ENCODE peak calls at places on chromosomes 7 and 10, in seven cellular contexts. W is Peyer's patch, N is A549, D is stomach, A is IMR-90, L is GM12878, C is uterus. P is an unnamed sample.

GRCh38 chr10:98349508-98349922 is 65.5 kb downstream of the PYROXD2 start:
- DNase-seq in W (no peak), L (no peak), C (peak), N (no peak), D (no peak), A (peak), P (no peak)

GRCh38 chr7:101816499-101817030 is 861 bp upstream of the CUX1 start:
- DNase-seq in A (peak), W (peak), D (peak), N (no peak), L (no peak), C (peak), P (peak)

GRCh38 chr10:3225589-3225988 is 53.0 kb upstream of the PITRM1 start:
- DNase-seq in W (no peak), C (no peak), L (no peak), N (no peak), A (peak), D (no peak), P (no peak)

GRCh38 chr7:142562688-142563087 is 186.6 kb upstream of the PRSS1 start:
- DNase-seq in A (no peak), L (no peak), N (no peak), C (no peak), D (no peak), W (no peak), P (no peak)

GRCh38 chr7:13921062-13921461 is 68.4 kb downstream of the ETV1 start:
- DNase-seq in D (no peak), A (no peak), N (no peak), C (no peak), W (no peak), L (no peak), P (no peak)

GRCh38 chr7:100166317-100166940 is 2.0 kb downstream of the GAL3ST4 start:
- DNase-seq in D (no peak), A (no peak), L (no peak), N (no peak), C (no peak), W (peak), P (no peak)

GRCh38 chr7:101814081-101814995 is 3.1 kb upstream of the CUX1 start:
- DNase-seq in C (peak), W (peak), A (peak), N (peak), D (peak), L (no peak), P (peak)

GRCh38 chr10:69569144-69569934 is 3.9 kb downstream of the NEUROG3 start:
- DNase-seq in W (no peak), A (no peak), C (no peak), D (no peak), N (no peak), L (no peak), P (no peak)

GRCh38 chr10:35912615-35913170 is 270.6 kb upstream of the FZD8 start:
- DNase-seq in A (peak), W (no peak), L (no peak), N (no peak), D (no peak), C (no peak), P (no peak)

GRCh38 chr7:96921231-96921630 is 84.1 kb upstream of the DLX6 start:
- DNase-seq in N (no peak), D (no peak), C (no peak), A (no peak), L (no peak), W (no peak), P (no peak)

GRCh38 chr7:28144266-28144665 is 36.3 kb downstream of the JAZF1 start:
- DNase-seq in L (no peak), C (no peak), D (no peak), N (no peak), W (no peak), A (no peak), P (no peak)

GRCh38 chr10:47363781-47364180 is 15.6 kb downstream of the RBP3 start:
- DNase-seq in N (no peak), D (no peak), L (no peak), W (no peak), C (no peak), A (no peak), P (no peak)

GRCh38 chr7:5396542-5396941 is 27.1 kb downstream of the TNRC18 start:
- DNase-seq in D (peak), A (no peak), C (no peak), W (no peak), L (peak), N (peak), P (no peak)

GRCh38 chr7:41478187-41478586 is 224.7 kb downstream of the INHBA start:
- DNase-seq in A (peak), W (no peak), D (no peak), N (no peak), C (no peak), L (no peak), P (no peak)

GRCh38 chr10:71726673-71727428 is 7.3 kb upstream of the C10orf105 start:
- DNase-seq in A (no peak), D (no peak), C (no peak), N (no peak), W (no peak), L (peak), P (peak)

GRCh38 chr7:156650042-156650441 is 9.5 kb downstream of the RNF32 start:
- DNase-seq in C (no peak), A (no peak), N (no peak), W (peak), L (no peak), D (peak), P (peak)

GRCh38 chr10:78194539-78195402 is 161.1 kb downstream of the RPS24 start:
- DNase-seq in N (no peak), W (no peak), A (peak), L (no peak), D (no peak), C (no peak), P (no peak)

GRCh38 chr7:92330835-92331438 is 85.2 kb downstream of the ANKIB1 start:
- DNase-seq in N (no peak), A (no peak), C (no peak), W (no peak), L (no peak), D (no peak), P (no peak)

GRCh38 chr7:123871998-123872867 is 27.3 kb downstream of the HYAL4 start:
- DNase-seq in W (peak), A (peak), N (peak), D (peak), C (no peak), L (no peak), P (peak)

GRCh38 chr7:47982610-47983009 is 3.2 kb upstream of the HUS1 start:
- DNase-seq in W (no peak), N (no peak), C (no peak), L (no peak), A (no peak), D (no peak), P (no peak)

GRCh38 chr10:59382831-59383295 is 20.5 kb upstream of the FAM13C start:
- DNase-seq in C (no peak), N (no peak), A (peak), L (no peak), D (no peak), W (no peak), P (no peak)

GRCh38 chr10:124321433-124322072 is 97.2 kb downstream of the OAT start:
- DNase-seq in N (no peak), A (no peak), C (no peak), D (no peak), L (no peak), W (no peak), P (no peak)

GRCh38 chr7:155228459-155228845 is 69.2 kb upstream of the INSIG1 start:
- DNase-seq in W (peak), N (no peak), C (no peak), D (no peak), L (no peak), A (peak), P (no peak)

GRCh38 chr10:131856441-131857094 is 44.2 kb upstream of the PPP2R2D start:
- DNase-seq in N (no peak), W (no peak), C (no peak), L (no peak), A (no peak), D (no peak), P (no peak)

GRCh38 chr7:105131033-105131656 is 117.1 kb downstream of the KMT2E start:
- DNase-seq in N (no peak), W (no peak), C (no peak), A (peak), D (no peak), L (peak), P (no peak)

GRCh38 chr7:64775289-64775688 is 18.9 kb upstream of the ZNF138 start:
- DNase-seq in D (no peak), N (no peak), L (no peak), C (no peak), A (peak), W (no peak), P (no peak)

GRCh38 chr10:114356786-114357588 is 47.3 kb downstream of the AFAP1L2 start:
- DNase-seq in L (no peak), W (no peak), A (peak), C (no peak), D (no peak), N (no peak), P (no peak)

GRCh38 chr10:126661356-126661755 is 9.1 kb downstream of the C10orf90 start:
- DNase-seq in L (no peak), C (no peak), W (no peak), D (no peak), A (no peak), N (no peak), P (no peak)

GRCh38 chr10:2625094-2625493 is 442.3 kb upstream of the PFKP start:
- DNase-seq in D (no peak), W (no peak), L (no peak), N (no peak), C (no peak), A (no peak), P (no peak)

GRCh38 chr7:69781412-69781846 is 183.2 kb downstream of the AUTS2 start:
- DNase-seq in W (no peak), N (no peak), C (peak), A (no peak), L (no peak), D (no peak), P (peak)

GRCh38 chr7:151883872-151884271 is 7.0 kb upstream of the PRKAG2 start:
- DNase-seq in D (no peak), N (no peak), L (no peak), W (peak), A (no peak), C (no peak), P (no peak)

GRCh38 chr7:111429781-111430180 is 132.5 kb downstream of the IMMP2L start:
- DNase-seq in L (no peak), A (peak), D (no peak), N (no peak), W (no peak), C (no peak), P (no peak)

GRCh38 chr7:39566056-39566921 is at the start of gene YAE1:
- DNase-seq in L (peak), N (peak), A (peak), W (peak), D (peak), C (peak), P (peak)
- TF ChIP-seq POLR2A in L (peak), N (peak), A (peak), W (peak), D (no peak), C (peak), P (peak)

GRCh38 chr7:12211054-12212050 is at the start of gene TMEM106B:
- DNase-seq in N (peak), C (peak), W (peak), A (peak), D (peak), L (peak), P (peak)
- H3K4me3 ChIP-seq in N (peak), C (peak), W (peak), A (peak), D (peak), L (peak), P (peak)

DNA sequence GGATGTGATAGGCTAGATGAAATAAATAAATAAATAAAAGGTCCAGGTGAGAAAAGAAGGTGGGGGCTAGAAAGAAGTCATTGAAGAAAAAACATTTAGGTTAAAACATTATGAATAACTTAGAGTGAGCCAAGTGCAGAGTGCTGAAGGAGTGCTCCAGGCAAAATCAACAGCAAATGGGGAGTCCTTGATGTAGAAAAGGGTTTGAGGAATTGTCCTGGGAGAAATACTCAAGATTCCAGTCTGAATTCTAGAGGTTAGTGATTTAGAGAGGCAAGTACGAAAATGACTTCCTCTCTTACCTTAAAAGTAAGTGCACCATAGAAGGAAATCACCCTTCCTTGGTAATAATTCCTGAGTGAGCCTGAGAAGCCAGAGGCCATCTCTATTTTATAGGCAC is 19.7 kb downstream of the CAV1 start:
- DNase-seq in N (no peak), C (no peak), A (no peak), D (no peak), L (no peak), W (no peak), P (no peak)
- TF ChIP-seq CTCF in N (no peak), C (no peak), A (no peak), D (no peak), L (no peak), W (no peak), P (no peak)

GRCh38 chr7:106599343-106599698 is 61.6 kb downstream of the CCDC71L start:
- DNase-seq in C (no peak), L (no peak), W (no peak), N (no peak), D (no peak), A (no peak), P (no peak)

GRCh38 chr7:106597751-106598619 is 63.0 kb downstream of the CCDC71L start:
- DNase-seq in W (no peak), C (no peak), L (no peak), D (no peak), N (no peak), A (no peak), P (no peak)

GRCh38 chr7:106600569-106601373 is 60.2 kb downstream of the CCDC71L start:
- DNase-seq in D (no peak), N (no peak), C (no peak), L (no peak), W (no peak), A (peak), P (no peak)

GRCh38 chr7:106597014-106597413 is 63.9 kb downstream of the CCDC71L start:
- DNase-seq in A (no peak), L (no peak), W (no peak), N (no peak), D (no peak), C (no peak), P (no peak)

DNA sequence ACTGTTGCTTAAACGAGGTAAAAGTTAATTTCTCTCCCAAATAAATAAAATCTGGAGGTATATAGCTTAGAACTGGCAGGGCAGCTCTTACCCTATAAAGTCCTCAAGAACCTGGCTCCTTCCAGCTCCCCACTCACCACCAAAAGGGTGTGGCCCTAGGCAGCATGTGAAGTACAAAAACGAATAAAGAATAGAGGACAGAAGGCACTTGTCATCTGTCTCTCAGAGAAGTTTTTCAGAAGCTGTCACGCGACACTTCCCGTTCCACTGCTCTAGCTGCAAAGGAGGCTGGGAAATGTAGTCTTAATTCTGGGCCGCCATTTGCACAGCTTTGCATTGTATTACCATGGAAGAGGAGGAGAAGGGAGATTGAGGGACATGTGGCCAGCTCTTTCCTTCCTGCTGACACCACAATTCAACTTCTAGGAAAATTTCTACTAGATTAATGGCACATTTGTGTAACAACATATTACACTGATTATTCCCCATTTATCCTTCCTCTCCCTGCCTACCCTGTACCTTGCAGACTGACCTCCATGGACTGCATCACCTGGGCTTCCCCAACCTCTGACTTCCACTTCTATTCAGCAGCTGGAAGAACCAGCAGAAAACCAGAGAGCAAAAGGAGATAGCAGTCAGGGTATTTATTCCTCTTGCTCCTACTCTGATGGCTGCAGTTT is 62.2 kb downstream of the CCDC71L start:
- DNase-seq in A (peak), L (peak), C (peak), D (peak), W (peak), N (peak), P (peak)
- TF ChIP-seq POLR2A in A (no peak), L (no peak), C (no peak), D (no peak), W (no peak), N (no peak), P (no peak)

GRCh38 chr7:2567663-2568238 is 9.0 kb downstream of the IQCE start:
- DNase-seq in L (no peak), W (no peak), D (no peak), N (no peak), A (peak), C (no peak), P (no peak)

GRCh38 chr7:2570021-2570420 is 11.2 kb downstream of the IQCE start:
- DNase-seq in W (no peak), L (no peak), D (no peak), C (no peak), N (no peak), A (no peak), P (no peak)

GRCh38 chr7:2569421-2569820 is 10.6 kb downstream of the IQCE start:
- DNase-seq in C (no peak), D (no peak), L (no peak), A (no peak), W (no peak), N (no peak), P (no peak)

GRCh38 chr7:2566890-2567662 is 8.3 kb downstream of the IQCE start:
- DNase-seq in A (no peak), C (no peak), L (peak), D (no peak), N (no peak), W (peak), P (no peak)

GRCh38 chr7:2568521-2569223 is 9.9 kb downstream of the IQCE start:
- DNase-seq in A (no peak), W (no peak), N (no peak), L (no peak), C (no peak), D (no peak), P (no peak)
- H3K4me3 ChIP-seq in A (no peak), W (no peak), N (no peak), L (no peak), C (no peak), D (no peak), P (no peak)